ENCODE peak calls at places on chromosome 7, in five cellular contexts. One of them, this sample, is unnamed.

GRCh38 chr7:12422449-12423320 is 19.0 kb upstream of the VWDE start:
- DNase-seq in GM12892: no peak
- DNase-seq in stomach: no peak
- DNase-seq in sigmoid colon: no peak
- DNase-seq in HCT116: no peak
- DNase-seq in this sample: no peak

GRCh38 chr7:94064541-94065191 is 60.5 kb upstream of the BET1 start:
- DNase-seq in GM12892: no peak
- DNase-seq in stomach: no peak
- DNase-seq in sigmoid colon: no peak
- DNase-seq in HCT116: no peak
- DNase-seq in this sample: no peak

GRCh38 chr7:41046221-41046761 is 656.6 kb downstream of the INHBA start:
- DNase-seq in GM12892: no peak
- DNase-seq in stomach: no peak
- DNase-seq in sigmoid colon: no peak
- DNase-seq in HCT116: no peak
- DNase-seq in this sample: no peak

GRCh38 chr7:94687810-94688209 is 31.9 kb upstream of the SGCE start:
- DNase-seq in GM12892: no peak
- DNase-seq in stomach: no peak
- DNase-seq in sigmoid colon: no peak
- DNase-seq in HCT116: no peak
- DNase-seq in this sample: no peak

GRCh38 chr7:64869912-64870562 is 33.0 kb upstream of the ZNF273 start:
- DNase-seq in GM12892: peak; percentile 6
- DNase-seq in stomach: peak; percentile 17
- DNase-seq in sigmoid colon: no peak
- DNase-seq in HCT116: no peak
- DNase-seq in this sample: no peak

GRCh38 chr7:143456992-143457793 is 13.9 kb downstream of the TAS2R60 start:
- DNase-seq in GM12892: no peak
- DNase-seq in stomach: no peak
- DNase-seq in sigmoid colon: no peak
- DNase-seq in HCT116: no peak
- DNase-seq in this sample: no peak

GRCh38 chr7:81845628-81846259 is 75.9 kb upstream of the HGF start:
- DNase-seq in GM12892: no peak
- DNase-seq in stomach: no peak
- DNase-seq in sigmoid colon: no peak
- DNase-seq in HCT116: no peak
- DNase-seq in this sample: no peak

GRCh38 chr7:5234852-5235831 is 45.1 kb downstream of the WIPI2 start:
- DNase-seq in GM12892: no peak
- DNase-seq in stomach: no peak
- DNase-seq in sigmoid colon: no peak
- DNase-seq in HCT116: no peak
- DNase-seq in this sample: no peak

GRCh38 chr7:147535619-147536200 is 1054.9 kb upstream of the C7orf33 start:
- DNase-seq in GM12892: no peak
- DNase-seq in stomach: no peak
- DNase-seq in sigmoid colon: no peak
- DNase-seq in HCT116: no peak
- DNase-seq in this sample: no peak

GRCh38 chr7:157013602-157014549 is 3.4 kb upstream of the MNX1 start:
- DNase-seq in GM12892: no peak
- DNase-seq in stomach: no peak
- DNase-seq in sigmoid colon: no peak
- DNase-seq in HCT116: no peak
- DNase-seq in this sample: no peak

GRCh38 chr7:107874605-107875446 is 16.2 kb upstream of the DLD start:
- DNase-seq in GM12892: no peak
- DNase-seq in stomach: peak; percentile 34
- DNase-seq in sigmoid colon: peak; percentile 72
- DNase-seq in HCT116: peak; percentile 48
- DNase-seq in this sample: no peak

GRCh38 chr7:97001656-97002554 is 3.4 kb upstream of the DLX6 start:
- DNase-seq in GM12892: no peak
- DNase-seq in stomach: no peak
- DNase-seq in sigmoid colon: no peak
- DNase-seq in HCT116: no peak
- DNase-seq in this sample: no peak

GRCh38 chr7:21281193-21281592 is 146.7 kb upstream of the SP4 start:
- DNase-seq in GM12892: no peak
- DNase-seq in stomach: no peak
- DNase-seq in sigmoid colon: no peak
- DNase-seq in HCT116: no peak
- DNase-seq in this sample: no peak

GRCh38 chr7:42155836-42156540 is 81.0 kb downstream of the GLI3 start:
- DNase-seq in GM12892: no peak
- DNase-seq in stomach: no peak
- DNase-seq in sigmoid colon: no peak
- DNase-seq in HCT116: no peak
- DNase-seq in this sample: no peak

GRCh38 chr7:79296553-79297320 is 156.7 kb downstream of the MAGI2 start:
- DNase-seq in GM12892: no peak
- DNase-seq in stomach: no peak
- DNase-seq in sigmoid colon: no peak
- DNase-seq in HCT116: no peak
- DNase-seq in this sample: no peak

GRCh38 chr7:126689037-126689436 is 563.7 kb downstream of the GRM8 start:
- DNase-seq in GM12892: no peak
- DNase-seq in stomach: no peak
- DNase-seq in sigmoid colon: no peak
- DNase-seq in HCT116: no peak
- DNase-seq in this sample: no peak

GRCh38 chr7:150403376-150404171 is 24.4 kb downstream of the ZNF775 start:
- DNase-seq in GM12892: no peak
- DNase-seq in stomach: no peak
- DNase-seq in sigmoid colon: peak; percentile 63
- DNase-seq in HCT116: no peak
- DNase-seq in this sample: peak; percentile 76

GRCh38 chr7:74290999-74291441 is 1.8 kb downstream of the CLIP2 start:
- DNase-seq in GM12892: no peak
- DNase-seq in stomach: no peak
- DNase-seq in sigmoid colon: no peak
- DNase-seq in HCT116: no peak
- DNase-seq in this sample: no peak

GRCh38 chr7:21902240-21902639 is 43.5 kb downstream of the CDCA7L start:
- DNase-seq in GM12892: no peak
- DNase-seq in stomach: no peak
- DNase-seq in sigmoid colon: no peak
- DNase-seq in HCT116: no peak
- DNase-seq in this sample: no peak

GRCh38 chr7:66443946-66444345 is 184.7 kb upstream of the KCTD7 start:
- DNase-seq in GM12892: no peak
- DNase-seq in stomach: no peak
- DNase-seq in sigmoid colon: no peak
- DNase-seq in HCT116: no peak
- DNase-seq in this sample: no peak

GRCh38 chr7:55977831-55978230 is 13.4 kb downstream of the NIPSNAP2 start:
- DNase-seq in GM12892: no peak
- DNase-seq in stomach: peak; percentile 37
- DNase-seq in sigmoid colon: no peak
- DNase-seq in HCT116: no peak
- DNase-seq in this sample: no peak

DNA sequence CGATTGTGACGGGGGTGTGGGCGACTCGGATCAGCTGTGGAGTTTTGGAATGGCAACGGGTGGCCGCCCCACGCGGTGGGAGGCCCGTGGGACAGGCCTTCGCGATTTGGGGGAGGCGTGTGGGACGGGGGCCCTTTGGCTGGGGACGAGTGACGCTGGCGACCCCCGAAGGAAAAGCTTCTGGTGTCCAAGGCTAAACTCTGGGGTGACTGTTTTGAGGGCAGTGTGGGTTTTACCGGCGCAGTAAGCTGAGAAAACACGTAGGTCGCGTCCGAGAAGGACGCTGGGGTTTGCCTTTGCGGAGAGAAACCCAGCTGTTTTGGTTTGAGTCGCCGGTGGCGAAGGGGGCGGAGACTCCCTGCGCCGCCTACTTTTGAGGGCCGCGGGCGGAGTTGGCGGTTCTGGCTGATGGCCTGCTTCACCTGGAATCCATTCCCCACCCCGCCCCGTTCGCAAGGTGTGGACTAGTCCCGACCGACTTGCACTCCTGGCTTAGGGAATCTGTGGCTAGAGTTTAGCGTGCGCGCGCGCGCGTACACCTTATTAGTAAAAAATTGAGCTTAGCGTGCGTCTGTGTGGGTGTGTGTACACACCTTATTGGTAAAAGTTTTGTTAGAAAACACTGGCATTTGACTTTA is 606 bp downstream of the TAX1BP1 start:
- DNase-seq in GM12892: peak; percentile 61
- DNase-seq in stomach: peak; percentile 97
- DNase-seq in sigmoid colon: peak; percentile 91
- DNase-seq in HCT116: peak; percentile 88
- DNase-seq in this sample: peak; percentile 97
- TF ChIP-seq POLR2AphosphoS5 in GM12892: no peak
- TF ChIP-seq POLR2AphosphoS5 in stomach: peak; percentile 92
- TF ChIP-seq POLR2AphosphoS5 in sigmoid colon: peak; percentile 95
- TF ChIP-seq POLR2AphosphoS5 in HCT116: peak; percentile 75
- TF ChIP-seq POLR2AphosphoS5 in this sample: peak; percentile 36

GRCh38 chr7:102044984-102045673 is 227.7 kb downstream of the CUX1 start:
- DNase-seq in GM12892: no peak
- DNase-seq in stomach: peak; percentile 37
- DNase-seq in sigmoid colon: peak; percentile 79
- DNase-seq in HCT116: peak; percentile 7
- DNase-seq in this sample: no peak
- TF ChIP-seq POLR2AphosphoS5 in GM12892: no peak
- TF ChIP-seq POLR2AphosphoS5 in stomach: no peak
- TF ChIP-seq POLR2AphosphoS5 in sigmoid colon: peak; percentile 34
- TF ChIP-seq POLR2AphosphoS5 in HCT116: no peak
- TF ChIP-seq POLR2AphosphoS5 in this sample: no peak

GRCh38 chr7:2072042-2072441 is 160.7 kb downstream of the MAD1L1 start:
- DNase-seq in GM12892: peak; percentile 82
- DNase-seq in stomach: no peak
- DNase-seq in sigmoid colon: no peak
- DNase-seq in HCT116: no peak
- DNase-seq in this sample: no peak

GRCh38 chr7:2074694-2075093 is 158.1 kb downstream of the MAD1L1 start:
- DNase-seq in GM12892: no peak
- DNase-seq in stomach: no peak
- DNase-seq in sigmoid colon: no peak
- DNase-seq in HCT116: no peak
- DNase-seq in this sample: no peak

GRCh38 chr7:2070151-2070763 is 162.5 kb downstream of the MAD1L1 start:
- DNase-seq in GM12892: no peak
- DNase-seq in stomach: no peak
- DNase-seq in sigmoid colon: no peak
- DNase-seq in HCT116: no peak
- DNase-seq in this sample: no peak

GRCh38 chr7:2071133-2071832 is 161.5 kb downstream of the MAD1L1 start:
- DNase-seq in GM12892: no peak
- DNase-seq in stomach: no peak
- DNase-seq in sigmoid colon: no peak
- DNase-seq in HCT116: no peak
- DNase-seq in this sample: no peak

DNA sequence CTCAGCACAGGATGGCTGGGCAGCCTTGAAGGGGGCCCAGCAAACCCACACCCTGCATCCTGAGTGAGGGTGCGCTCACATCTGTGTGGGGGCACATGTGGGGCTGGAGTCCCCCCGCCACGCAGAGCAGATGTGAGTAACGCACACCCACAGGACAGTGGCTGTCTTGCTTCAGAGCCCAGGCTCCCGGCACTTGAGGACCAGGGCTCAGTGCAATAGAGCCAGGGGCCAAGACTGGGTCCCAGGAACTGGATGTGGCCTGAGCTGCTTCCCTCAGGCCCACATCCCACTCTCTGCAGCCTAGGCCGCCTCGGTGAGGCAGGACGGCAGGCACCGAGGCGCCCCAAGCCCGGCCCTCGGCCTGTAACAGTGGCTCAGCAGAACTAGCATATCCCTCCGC is 159.9 kb downstream of the MAD1L1 start:
- DNase-seq in GM12892: no peak
- DNase-seq in stomach: no peak
- DNase-seq in sigmoid colon: no peak
- DNase-seq in HCT116: no peak
- DNase-seq in this sample: no peak
- TF ChIP-seq POLR2AphosphoS5 in GM12892: no peak
- TF ChIP-seq POLR2AphosphoS5 in stomach: no peak
- TF ChIP-seq POLR2AphosphoS5 in sigmoid colon: no peak
- TF ChIP-seq POLR2AphosphoS5 in HCT116: no peak
- TF ChIP-seq POLR2AphosphoS5 in this sample: no peak

GRCh38 chr7:76296743-76297740 is 5.4 kb upstream of the HSPB1 start:
- DNase-seq in GM12892: no peak
- DNase-seq in stomach: peak; percentile 83
- DNase-seq in sigmoid colon: peak; percentile 89
- DNase-seq in HCT116: no peak
- DNase-seq in this sample: no peak

GRCh38 chr7:76303057-76303828 is 770 bp downstream of the HSPB1 start:
- DNase-seq in GM12892: peak; percentile 84
- DNase-seq in stomach: peak; percentile 85
- DNase-seq in sigmoid colon: peak; percentile 94
- DNase-seq in HCT116: peak; percentile 69
- DNase-seq in this sample: peak; percentile 92

GRCh38 chr7:76302299-76303056 is at the start of gene HSPB1:
- DNase-seq in GM12892: peak; percentile 64
- DNase-seq in stomach: peak; percentile 97
- DNase-seq in sigmoid colon: peak; percentile 99
- DNase-seq in HCT116: peak; percentile 79
- DNase-seq in this sample: peak; percentile 92

GRCh38 chr7:76301000-76301399 is 1.5 kb upstream of the HSPB1 start:
- DNase-seq in GM12892: no peak
- DNase-seq in stomach: no peak
- DNase-seq in sigmoid colon: no peak
- DNase-seq in HCT116: no peak
- DNase-seq in this sample: no peak

DNA sequence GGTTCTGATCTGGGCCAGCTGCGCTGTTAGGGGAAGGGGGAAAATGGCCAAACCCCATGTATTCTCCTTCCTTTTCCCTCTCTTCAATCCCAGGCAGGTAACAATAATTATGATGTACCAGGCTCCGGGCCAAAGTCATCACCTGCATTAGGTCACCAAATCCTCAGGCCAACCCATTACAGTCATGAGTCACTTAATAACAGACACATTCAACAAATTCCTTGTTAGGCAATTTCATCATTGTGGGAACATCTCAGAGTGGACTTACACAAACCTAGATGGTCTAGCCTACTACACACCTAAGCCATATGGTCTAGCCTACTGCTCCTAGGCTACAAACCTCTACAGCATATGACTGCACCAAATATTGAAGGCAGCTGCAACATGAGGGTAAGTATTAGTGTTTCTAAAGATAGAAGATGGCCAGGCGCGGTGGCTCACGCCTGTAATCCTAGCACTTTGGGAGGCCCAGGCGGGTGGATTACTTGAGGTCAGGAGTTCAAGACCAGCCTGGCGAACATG is 2.2 kb upstream of the HSPB1 start:
- DNase-seq in GM12892: no peak
- DNase-seq in stomach: peak; percentile 65
- DNase-seq in sigmoid colon: no peak
- DNase-seq in HCT116: peak; percentile 90
- DNase-seq in this sample: no peak
- TF ChIP-seq POLR2AphosphoS5 in GM12892: no peak
- TF ChIP-seq POLR2AphosphoS5 in stomach: peak; percentile 20
- TF ChIP-seq POLR2AphosphoS5 in sigmoid colon: peak; percentile 64
- TF ChIP-seq POLR2AphosphoS5 in HCT116: peak; percentile 63
- TF ChIP-seq POLR2AphosphoS5 in this sample: no peak